ENCODE peak calls at places on chromosome 12, in five cellular contexts. V, C, M, W and Z are unnamed samples.
A peak's percentile ranks its signal among the peaks of the same experiment; 100 is the strongest.

GRCh38 chr12:98465950-98466349 is 49.4 kb upstream of the TMPO start:
- DNase-seq in V (no peak), M (no peak), W (no peak), C (no peak), Z (no peak)

GRCh38 chr12:68888243-68888642 is 44.7 kb downstream of the CPM start:
- DNase-seq in W (no peak), V (no peak), C (no peak), M (no peak), Z (no peak)

GRCh38 chr12:123954647-123955350 is 17.8 kb downstream of the CCDC92 start:
- DNase-seq in M (no peak), V (no peak), C (no peak), W (no peak), Z (no peak)

GRCh38 chr12:50390284-50390683 is 6.1 kb downstream of the FAM186A start:
- DNase-seq in V (no peak), W (no peak), C (no peak), M (no peak), Z (peak; percentile 81)

GRCh38 chr12:45660330-45660729 is 69.2 kb upstream of the ARID2 start:
- DNase-seq in V (no peak), C (no peak), M (no peak), W (no peak), Z (peak; percentile 48)

GRCh38 chr12:111488271-111488670 is 82.5 kb downstream of the SH2B3 start:
- DNase-seq in W (no peak), C (no peak), V (no peak), M (peak; percentile 48), Z (no peak)

GRCh38 chr12:115305867-115306266 is 621.9 kb upstream of the TBX3 start:
- DNase-seq in V (no peak), C (no peak), W (no peak), M (no peak), Z (no peak)

GRCh38 chr12:85405781-85406522 is 125.9 kb downstream of the ALX1 start:
- DNase-seq in W (no peak), V (no peak), M (no peak), C (no peak), Z (no peak)

GRCh38 chr12:19654630-19655384 is 215.5 kb downstream of the AEBP2 start:
- DNase-seq in V (no peak), W (no peak), C (no peak), M (no peak), Z (no peak)

GRCh38 chr12:93229494-93230310 is 148.0 kb upstream of the NUDT4 start:
- DNase-seq in W (no peak), C (no peak), M (no peak), V (no peak), Z (peak; percentile 16)

GRCh38 chr12:58247633-58248032 is 306.3 kb downstream of the ATP23 start:
- DNase-seq in C (no peak), V (no peak), W (no peak), M (no peak), Z (no peak)

GRCh38 chr12:130704606-130705005 is 11.5 kb downstream of the RIMBP2 start:
- DNase-seq in V (no peak), C (no peak), M (no peak), W (no peak), Z (no peak)

GRCh38 chr12:109727039-109727723 is 13.6 kb downstream of the FAM222A start:
- DNase-seq in M (peak; percentile 31), V (no peak), C (no peak), W (no peak), Z (no peak)

GRCh38 chr12:92403210-92404175 is 257.8 kb upstream of the BTG1 start:
- DNase-seq in W (peak; percentile 37), C (peak; percentile 31), M (no peak), V (no peak), Z (no peak)

GRCh38 chr12:67370979-67371378 is 101.8 kb downstream of the CAND1 start:
- DNase-seq in V (no peak), M (no peak), C (no peak), W (no peak), Z (peak; percentile 75)

GRCh38 chr12:69161835-69162234 is 77.5 kb upstream of the CPSF6 start:
- DNase-seq in M (no peak), C (peak; percentile 17), W (peak; percentile 20), V (no peak), Z (no peak)

GRCh38 chr12:131077931-131078391 is 124.3 kb downstream of the ADGRD1 start:
- DNase-seq in V (no peak), M (no peak), C (no peak), W (no peak), Z (no peak)

GRCh38 chr12:127363392-127363791 is 903.6 kb upstream of the TMEM132C start:
- DNase-seq in C (no peak), W (no peak), V (peak; percentile 5), M (no peak), Z (peak; percentile 33)

GRCh38 chr12:32920506-32921085 is 24.0 kb upstream of the PKP2 start:
- DNase-seq in C (no peak), M (no peak), W (no peak), V (no peak), Z (peak; percentile 67)

GRCh38 chr12:99281277-99281676 is 366.3 kb upstream of the GARIN6 start:
- DNase-seq in M (no peak), C (no peak), V (no peak), W (no peak), Z (no peak)

GRCh38 chr12:54611715-54612116 is 23.0 kb downstream of the LACRT start:
- DNase-seq in C (no peak), V (no peak), M (no peak), W (no peak), Z (no peak)

GRCh38 chr12:115079760-115080159 is 395.8 kb upstream of the TBX3 start:
- DNase-seq in C (no peak), W (no peak), M (no peak), V (no peak), Z (no peak)

GRCh38 chr12:3341594-3341993 is 149.4 kb upstream of the PRMT8 start:
- DNase-seq in C (no peak), M (no peak), V (no peak), W (no peak), Z (no peak)

GRCh38 chr12:1833596-1834028 is 13.2 kb downstream of the LRTM2 start:
- DNase-seq in C (no peak), M (no peak), W (no peak), V (no peak), Z (no peak)

GRCh38 chr12:42213023-42213422 is 25.0 kb downstream of the YAF2 start:
- DNase-seq in V (no peak), M (no peak), C (no peak), W (no peak), Z (peak; percentile 39)

GRCh38 chr12:39123580-39123979 is 218.2 kb upstream of the CPNE8 start:
- DNase-seq in M (no peak), W (no peak), C (no peak), V (no peak), Z (no peak)

GRCh38 chr12:76790564-76791552 is 26.9 kb downstream of the ZDHHC17 start:
- DNase-seq in C (no peak), W (no peak), V (no peak), M (no peak), Z (peak; percentile 18)

GRCh38 chr12:94458882-94459772 is 540 bp downstream of the CEP83 start:
- DNase-seq in V (no peak), W (no peak), M (no peak), C (no peak), Z (no peak)

GRCh38 chr12:26704684-26705475 is 128.1 kb downstream of the ITPR2 start:
- DNase-seq in V (no peak), C (no peak), W (no peak), M (no peak), Z (no peak)

GRCh38 chr12:6852651-6853354 is 853 bp downstream of the USP5 start:
- DNase-seq in M (peak; percentile 39), V (no peak), W (peak; percentile 50), C (peak; percentile 54), Z (peak; percentile 88)

GRCh38 chr12:11958216-11959091 is 112.3 kb upstream of the BCL2L14 start:
- DNase-seq in C (no peak), M (no peak), W (no peak), V (no peak), Z (peak; percentile 35)

GRCh38 chr12:72570601-72571000 is 298.4 kb downstream of the TRHDE start:
- DNase-seq in C (no peak), V (peak; percentile 48), M (no peak), W (no peak), Z (no peak)